ENCODE peak calls at places on chromosomes 16 and 17, in ten cellular contexts. D, I, B, Z, F, P, W, Q, X and J are unnamed samples.
A peak's percentile ranks its signal among the peaks of the same experiment; 100 is the strongest.

GRCh38 chr16:72673118-72673517 is 374.8 kb downstream of the ZFHX3 start:
- DNase-seq in B (no peak), Q (no peak), Z (no peak), F (no peak), W (no peak), X (no peak), P (no peak), I (no peak), D (no peak), J (no peak)

GRCh38 chr16:58492735-58493134 is 7.2 kb upstream of the NDRG4 start:
- DNase-seq in B (no peak), X (no peak), Z (no peak), W (no peak), D (no peak), F (no peak), P (no peak), Q (no peak), I (no peak), J (peak; percentile 81)

GRCh38 chr16:25210758-25211157 is 6.0 kb upstream of the AQP8 start:
- DNase-seq in P (no peak), Q (no peak), I (peak; percentile 38), B (peak; percentile 13), W (no peak), Z (no peak), D (no peak), X (no peak), F (no peak), J (no peak)

GRCh38 chr16:52191533-52192134 is 355.3 kb downstream of the TOX3 start:
- DNase-seq in D (peak; percentile 10), X (peak; percentile 64), P (no peak), Z (peak; percentile 11), W (peak; percentile 66), F (peak; percentile 20), Q (no peak), I (peak; percentile 23), B (peak; percentile 45), J (peak; percentile 72)

GRCh38 chr17:79670537-79671386 is 59.9 kb upstream of the RBFOX3 start:
- DNase-seq in Q (no peak), Z (no peak), I (peak; percentile 3), P (no peak), W (no peak), X (no peak), B (no peak), D (no peak), F (no peak), J (no peak)

GRCh38 chr17:19744922-19745757 is 3.0 kb downstream of the ALDH3A1 start:
- DNase-seq in Z (peak; percentile 73), P (peak; percentile 92), I (peak; percentile 40), W (no peak), X (peak; percentile 91), Q (peak; percentile 54), B (peak; percentile 88), D (peak; percentile 68), F (peak; percentile 77), J (peak; percentile 86)

GRCh38 chr16:53502331-53503269 is at the start of gene AKTIP:
- DNase-seq in Z (peak; percentile 20), F (no peak), Q (peak; percentile 12), D (peak; percentile 18), W (peak; percentile 30), P (no peak), B (peak; percentile 71), X (peak; percentile 52), I (no peak), J (peak; percentile 35)

GRCh38 chr17:2871205-2871604 is 75.0 kb downstream of the RAP1GAP2 start:
- DNase-seq in D (no peak), F (no peak), P (no peak), X (no peak), Q (no peak), I (no peak), B (no peak), Z (no peak), W (no peak), J (no peak)

GRCh38 chr17:10640475-10640874 is 16.6 kb downstream of the MYH3 start:
- DNase-seq in F (no peak), I (peak; percentile 7), X (no peak), Z (no peak), Q (no peak), W (no peak), P (no peak), B (no peak), D (no peak), J (no peak)

GRCh38 chr17:28737316-28737715 is 6.5 kb upstream of the TRAF4 start:
- DNase-seq in Q (no peak), B (no peak), X (no peak), P (no peak), W (no peak), I (no peak), Z (no peak), D (no peak), F (no peak), J (no peak)

GRCh38 chr16:10182186-10182683 is at the start of gene GRIN2A:
- DNase-seq in I (no peak), Q (no peak), X (no peak), F (no peak), B (no peak), W (no peak), P (no peak), D (no peak), Z (no peak), J (peak; percentile 63)

GRCh38 chr17:81523139-81524062 is 4.8 kb upstream of the FSCN2 start:
- DNase-seq in B (no peak), W (no peak), Z (no peak), I (peak; percentile 68), Q (no peak), P (no peak), X (no peak), D (no peak), F (no peak), J (no peak)

GRCh38 chr17:61574542-61575351 is 16.3 kb downstream of the NACA2 start:
- DNase-seq in P (no peak), D (no peak), Q (no peak), B (no peak), I (peak; percentile 52), Z (no peak), F (peak; percentile 34), W (peak; percentile 40), X (no peak), J (peak; percentile 41)

GRCh38 chr16:73204359-73205152 is 156.6 kb upstream of the ZFHX3 start:
- DNase-seq in X (no peak), B (no peak), Z (no peak), I (no peak), W (no peak), F (no peak), Q (no peak), P (no peak), D (no peak), J (no peak)

GRCh38 chr16:10226672-10227306 is 44.6 kb upstream of the GRIN2A start:
- DNase-seq in I (no peak), B (no peak), F (no peak), X (no peak), Q (no peak), D (no peak), Z (no peak), W (no peak), P (no peak), J (no peak)

GRCh38 chr17:69462882-69463281 is 48.4 kb downstream of the MAP2K6 start:
- DNase-seq in F (no peak), X (no peak), D (no peak), W (no peak), Z (no peak), Q (no peak), B (no peak), I (no peak), P (no peak), J (no peak)

GRCh38 chr17:8598913-8599312 is 31.6 kb downstream of the MYH10 start:
- DNase-seq in X (no peak), Q (no peak), I (no peak), P (no peak), B (no peak), Z (no peak), D (no peak), W (no peak), F (no peak), J (no peak)

GRCh38 chr17:75003957-75004355 is 8.5 kb upstream of the MRPL58 start:
- DNase-seq in Q (no peak), P (no peak), Z (no peak), B (no peak), F (no peak), I (no peak), D (no peak), W (no peak), X (no peak), J (peak; percentile 39)

GRCh38 chr16:3036726-3037315 is at the start of gene BICDL2:
- DNase-seq in Q (no peak), I (no peak), X (no peak), W (no peak), D (no peak), P (no peak), B (no peak), F (no peak), Z (no peak), J (no peak)

GRCh38 chr16:78122774-78123315 is 23.4 kb downstream of the WWOX start:
- DNase-seq in X (no peak), Z (no peak), D (no peak), F (peak; percentile 34), P (no peak), I (peak; percentile 9), B (no peak), Q (no peak), W (peak; percentile 81), J (peak; percentile 85)

GRCh38 chr16:2904100-2904921 is 7.4 kb upstream of the FLYWCH1 start:
- DNase-seq in B (peak; percentile 79), D (peak; percentile 73), P (peak; percentile 80), Q (peak; percentile 61), Z (peak; percentile 76), W (peak; percentile 88), I (peak; percentile 85), F (peak; percentile 89), X (peak; percentile 84), J (peak; percentile 90)

GRCh38 chr16:68367034-68367433 is 56.2 kb downstream of the PRMT7 start:
- DNase-seq in B (peak; percentile 37), I (no peak), F (peak; percentile 67), P (peak; percentile 52), Z (peak; percentile 22), X (peak; percentile 74), D (no peak), W (peak; percentile 66), Q (no peak), J (peak; percentile 40)

GRCh38 chr17:62134397-62134796 is 69.3 kb upstream of the MED13 start:
- DNase-seq in I (no peak), P (no peak), B (no peak), F (no peak), X (no peak), Z (no peak), Q (no peak), D (no peak), W (no peak), J (no peak)

GRCh38 chr17:20935740-20936139 is 107.1 kb downstream of the USP22 start:
- DNase-seq in I (peak; percentile 49), P (no peak), F (peak; percentile 44), D (no peak), Z (no peak), B (no peak), X (no peak), Q (no peak), W (no peak), J (no peak)

GRCh38 chr16:70691223-70692129 is 5.6 kb upstream of the MTSS2 start:
- DNase-seq in Z (no peak), P (no peak), Q (no peak), B (no peak), D (no peak), I (peak; percentile 95), X (no peak), F (peak; percentile 96), W (no peak), J (peak; percentile 100)

GRCh38 chr16:86951831-86952598 is 365.2 kb downstream of the C16orf95 start:
- DNase-seq in I (peak; percentile 99), W (no peak), P (no peak), Z (no peak), Q (no peak), B (no peak), F (peak; percentile 84), D (no peak), X (no peak), J (no peak)

GRCh38 chr16:31090540-31090939 is 1.8 kb upstream of the PRSS53 start:
- DNase-seq in W (no peak), P (no peak), X (no peak), I (no peak), Q (no peak), D (no peak), Z (no peak), F (no peak), B (no peak), J (no peak)

GRCh38 chr16:49833796-49834195 is 22.1 kb downstream of the ZNF423 start:
- DNase-seq in I (no peak), P (no peak), Q (no peak), D (no peak), F (no peak), Z (no peak), B (no peak), X (no peak), W (no peak), J (no peak)